ENCODE peak calls at places on chromosomes 6 and 20, in four cellular contexts. One of them, this sample, is unnamed.

GRCh38 chr6:31037692-31038091 is 27.4 kb downstream of the MUC22 start:
- DNase-seq in HEK293T: no peak
- DNase-seq in A549: no peak
- DNase-seq in GM12878: no peak
- DNase-seq in this sample: peak; percentile 76

GRCh38 chr6:905541-905940 is 212.6 kb upstream of the EXOC2 start:
- DNase-seq in HEK293T: no peak
- DNase-seq in A549: no peak
- DNase-seq in GM12878: no peak
- DNase-seq in this sample: no peak

GRCh38 chr6:161476711-161477110 is 202.8 kb upstream of the AGPAT4 start:
- DNase-seq in HEK293T: no peak
- DNase-seq in A549: no peak
- DNase-seq in GM12878: no peak
- DNase-seq in this sample: no peak

GRCh38 chr20:62808211-62808865 is 3.7 kb downstream of the OGFR start:
- DNase-seq in HEK293T: peak; percentile 78
- DNase-seq in A549: peak; percentile 65
- DNase-seq in GM12878: no peak
- DNase-seq in this sample: peak; percentile 48

GRCh38 chr6:39882567-39882953 is 51.7 kb downstream of the MOCS1 start:
- DNase-seq in HEK293T: no peak
- DNase-seq in A549: no peak
- DNase-seq in GM12878: no peak
- DNase-seq in this sample: peak; percentile 98

GRCh38 chr20:46713957-46714834 is 4.7 kb downstream of the SLC2A10 start:
- DNase-seq in HEK293T: no peak
- DNase-seq in A549: no peak
- DNase-seq in GM12878: no peak
- DNase-seq in this sample: no peak

GRCh38 chr6:79377830-79378460 is 143.5 kb upstream of the HMGN3 start:
- DNase-seq in HEK293T: no peak
- DNase-seq in A549: peak; percentile 9
- DNase-seq in GM12878: no peak
- DNase-seq in this sample: no peak

GRCh38 chr6:24910331-24910849 is 25.4 kb downstream of the RIPOR2 start:
- DNase-seq in HEK293T: no peak
- DNase-seq in A549: no peak
- DNase-seq in GM12878: no peak
- DNase-seq in this sample: no peak

GRCh38 chr6:23498013-23498412 is 628.0 kb upstream of the NRSN1 start:
- DNase-seq in HEK293T: no peak
- DNase-seq in A549: no peak
- DNase-seq in GM12878: no peak
- DNase-seq in this sample: peak; percentile 60

GRCh38 chr6:83071707-83072106 is 4.2 kb downstream of the DOP1A start:
- DNase-seq in HEK293T: no peak
- DNase-seq in A549: no peak
- DNase-seq in GM12878: no peak
- DNase-seq in this sample: no peak

GRCh38 chr20:40630723-40631631 is 58.1 kb downstream of the MAFB start:
- DNase-seq in HEK293T: no peak
- DNase-seq in A549: no peak
- DNase-seq in GM12878: no peak
- DNase-seq in this sample: no peak

GRCh38 chr20:47710665-47711045 is 74.6 kb downstream of the SULF2 start:
- DNase-seq in HEK293T: no peak
- DNase-seq in A549: no peak
- DNase-seq in GM12878: no peak
- DNase-seq in this sample: no peak

GRCh38 chr20:35978041-35978513 is 9.7 kb downstream of the CNBD2 start:
- DNase-seq in HEK293T: no peak
- DNase-seq in A549: no peak
- DNase-seq in GM12878: no peak
- DNase-seq in this sample: peak; percentile 22

GRCh38 chr20:35253010-35253409 is 24.9 kb downstream of the MMP24OS start:
- DNase-seq in HEK293T: no peak
- DNase-seq in A549: no peak
- DNase-seq in GM12878: no peak
- DNase-seq in this sample: no peak

GRCh38 chr6:166417285-166417691 is 34.5 kb upstream of the MPC1 start:
- DNase-seq in HEK293T: no peak
- DNase-seq in A549: no peak
- DNase-seq in GM12878: no peak
- DNase-seq in this sample: no peak

GRCh38 chr6:170129691-170130171 is 161.1 kb downstream of the DLL1 start:
- DNase-seq in HEK293T: no peak
- DNase-seq in A549: no peak
- DNase-seq in GM12878: no peak
- DNase-seq in this sample: no peak

GRCh38 chr6:136753624-136754023 is 38.7 kb downstream of the MAP3K5 start:
- DNase-seq in HEK293T: no peak
- DNase-seq in A549: no peak
- DNase-seq in GM12878: no peak
- DNase-seq in this sample: no peak

GRCh38 chr6:111997078-111997862 is 56.6 kb upstream of the CCN6 start:
- DNase-seq in HEK293T: peak; percentile 90
- DNase-seq in A549: peak; percentile 65
- DNase-seq in GM12878: no peak
- DNase-seq in this sample: peak; percentile 80

GRCh38 chr6:6661191-6661590 is 72.7 kb downstream of the LY86 start:
- DNase-seq in HEK293T: no peak
- DNase-seq in A549: no peak
- DNase-seq in GM12878: no peak
- DNase-seq in this sample: no peak

GRCh38 chr6:100704941-100705340 is 176.2 kb downstream of the ASCC3 start:
- DNase-seq in HEK293T: no peak
- DNase-seq in A549: no peak
- DNase-seq in GM12878: no peak
- DNase-seq in this sample: no peak

GRCh38 chr6:90184334-90185298 is 112.0 kb downstream of the BACH2 start:
- DNase-seq in HEK293T: no peak
- DNase-seq in A549: no peak
- DNase-seq in GM12878: no peak
- DNase-seq in this sample: peak; percentile 73

GRCh38 chr6:76682842-76683241 is 610.4 kb upstream of the IMPG1 start:
- DNase-seq in HEK293T: peak; percentile 6
- DNase-seq in A549: peak; percentile 2
- DNase-seq in GM12878: no peak
- DNase-seq in this sample: peak; percentile 10

GRCh38 chr20:62896526-62896925 is 29.8 kb downstream of the DIDO1 start:
- DNase-seq in HEK293T: no peak
- DNase-seq in A549: no peak
- DNase-seq in GM12878: no peak
- DNase-seq in this sample: no peak

GRCh38 chr20:13515796-13516533 is 122.8 kb downstream of the TASP1 start:
- DNase-seq in HEK293T: no peak
- DNase-seq in A549: no peak
- DNase-seq in GM12878: no peak
- DNase-seq in this sample: peak; percentile 52

DNA sequence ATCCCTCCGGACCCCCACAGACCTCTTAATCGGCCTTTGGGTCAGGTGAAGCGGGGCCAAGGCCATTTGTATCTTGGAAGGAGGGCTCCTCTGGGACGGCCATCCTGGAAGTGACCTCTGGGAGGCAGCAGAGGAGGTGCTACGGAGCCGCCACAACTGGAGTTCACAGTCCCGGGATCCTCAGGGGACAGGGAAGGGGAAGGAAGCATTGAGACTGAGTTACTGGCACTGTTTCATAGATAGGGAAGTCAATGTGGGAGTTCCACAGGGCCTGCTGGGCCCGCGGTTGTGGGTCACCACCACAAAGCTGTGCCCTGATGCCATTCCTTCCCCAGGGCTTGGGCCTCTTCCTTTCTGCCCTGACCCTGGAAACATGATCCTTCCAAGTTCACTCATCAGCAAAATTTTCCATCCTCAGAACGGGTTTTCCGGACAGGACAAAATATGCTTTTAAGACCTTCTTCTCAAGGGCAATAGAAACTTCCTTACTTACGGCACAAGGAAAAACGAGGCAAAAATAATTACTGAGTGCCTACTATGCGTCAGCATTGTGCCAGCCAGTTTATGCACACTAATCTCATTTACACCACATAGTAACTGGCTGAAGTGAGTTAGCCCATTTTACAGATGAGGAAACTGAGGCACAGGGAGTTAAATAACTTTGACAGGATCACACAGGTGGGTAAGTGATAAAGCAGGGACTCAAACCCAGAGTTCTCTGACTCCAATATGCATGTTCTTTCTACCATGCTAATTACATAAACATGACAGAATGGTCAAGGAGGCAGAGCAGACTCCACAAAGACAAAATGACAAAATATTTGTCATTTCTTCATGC is 143.8 kb downstream of the UNC5CL start:
- DNase-seq in HEK293T: peak; percentile 77
- DNase-seq in A549: peak; percentile 76
- DNase-seq in GM12878: no peak
- DNase-seq in this sample: peak; percentile 54
- TF ChIP-seq BHLHE40 in HEK293T: no peak
- TF ChIP-seq BHLHE40 in A549: no peak
- TF ChIP-seq BHLHE40 in GM12878: no peak
- TF ChIP-seq BHLHE40 in this sample: no peak

DNA sequence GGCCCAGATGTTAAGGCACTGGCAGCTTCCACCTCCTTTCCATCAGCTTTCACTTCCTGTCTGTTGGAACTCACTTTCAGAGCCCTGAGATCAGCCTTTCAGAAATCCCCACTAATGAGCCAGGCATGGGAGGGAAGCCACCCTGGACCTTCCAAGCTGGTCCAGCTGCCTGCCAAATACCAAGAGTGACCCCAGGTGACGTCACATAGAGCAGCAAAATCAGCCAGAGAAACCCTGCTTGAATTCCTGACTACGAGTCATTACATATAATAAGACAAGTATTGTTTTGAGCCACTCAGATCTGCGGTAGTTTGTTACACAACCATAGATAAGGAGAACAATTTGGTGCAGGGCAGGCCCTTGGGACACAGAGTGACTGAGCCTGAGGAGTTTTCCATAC is 556.0 kb upstream of the JAG1 start:
- DNase-seq in HEK293T: no peak
- DNase-seq in A549: peak; percentile 66
- DNase-seq in GM12878: no peak
- DNase-seq in this sample: peak; percentile 99
- TF ChIP-seq BHLHE40 in HEK293T: no peak
- TF ChIP-seq BHLHE40 in A549: no peak
- TF ChIP-seq BHLHE40 in GM12878: no peak
- TF ChIP-seq BHLHE40 in this sample: peak; percentile 45

GRCh38 chr6:106574729-106575458 is 54.4 kb downstream of the RTN4IP1 start:
- DNase-seq in HEK293T: no peak
- DNase-seq in A549: no peak
- DNase-seq in GM12878: no peak
- DNase-seq in this sample: peak; percentile 70
- TF ChIP-seq BHLHE40 in HEK293T: no peak
- TF ChIP-seq BHLHE40 in A549: no peak
- TF ChIP-seq BHLHE40 in GM12878: no peak
- TF ChIP-seq BHLHE40 in this sample: no peak

DNA sequence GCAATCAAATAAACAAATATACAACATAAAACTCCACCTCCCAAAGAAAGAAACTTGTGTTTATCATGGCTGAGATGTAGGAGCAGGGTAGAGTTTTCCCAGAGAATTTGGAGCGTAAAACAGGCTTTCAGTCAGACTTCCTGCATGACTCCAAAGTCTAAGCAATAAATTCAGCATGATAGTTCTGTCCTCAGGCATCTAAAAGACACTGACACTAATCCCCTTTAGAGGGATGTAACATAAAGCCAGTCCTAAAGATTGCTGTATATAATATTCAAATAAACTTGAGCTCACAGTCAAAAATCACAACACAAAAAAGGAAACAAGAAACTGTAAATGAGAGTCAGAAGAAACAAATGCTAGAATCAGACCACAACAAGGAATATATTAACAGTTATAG is 234.4 kb downstream of the CENPW start:
- DNase-seq in HEK293T: no peak
- DNase-seq in A549: no peak
- DNase-seq in GM12878: no peak
- DNase-seq in this sample: no peak
- TF ChIP-seq BHLHE40 in HEK293T: no peak
- TF ChIP-seq BHLHE40 in A549: no peak
- TF ChIP-seq BHLHE40 in GM12878: no peak
- TF ChIP-seq BHLHE40 in this sample: no peak

DNA sequence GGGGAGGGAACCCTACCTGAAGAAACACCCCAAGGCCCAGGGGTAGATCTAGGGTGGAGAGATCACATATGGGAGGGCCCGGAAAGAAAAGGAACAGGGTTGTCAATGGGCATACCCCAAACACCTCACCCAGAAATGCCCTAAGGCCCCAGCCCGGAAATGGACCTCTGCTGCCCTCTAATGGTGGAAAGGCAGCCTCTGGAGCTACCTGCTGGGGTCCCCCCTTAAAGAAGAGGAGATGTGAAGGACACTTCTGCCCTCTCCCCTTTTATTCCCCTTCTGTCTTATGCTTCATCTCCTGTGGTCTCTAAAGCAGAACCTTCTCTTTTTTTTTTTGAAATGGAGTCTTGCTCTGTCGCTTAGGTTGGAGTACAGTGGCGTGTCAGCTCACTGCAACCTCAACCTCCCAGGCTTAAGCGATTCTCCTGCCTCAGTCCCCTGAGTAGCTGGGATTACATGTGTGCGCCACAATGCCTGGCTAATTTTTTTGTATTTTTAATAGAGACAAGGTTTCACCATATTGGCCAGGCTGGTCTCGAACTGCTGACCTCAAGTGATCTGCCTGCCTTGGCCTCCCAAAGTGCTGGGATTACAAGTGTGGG is 438 bp upstream of the ARMC12 start:
- DNase-seq in HEK293T: peak; percentile 66
- DNase-seq in A549: peak; percentile 39
- DNase-seq in GM12878: no peak
- DNase-seq in this sample: peak; percentile 37
- TF ChIP-seq BHLHE40 in HEK293T: no peak
- TF ChIP-seq BHLHE40 in A549: no peak
- TF ChIP-seq BHLHE40 in GM12878: peak; percentile 20
- TF ChIP-seq BHLHE40 in this sample: no peak

DNA sequence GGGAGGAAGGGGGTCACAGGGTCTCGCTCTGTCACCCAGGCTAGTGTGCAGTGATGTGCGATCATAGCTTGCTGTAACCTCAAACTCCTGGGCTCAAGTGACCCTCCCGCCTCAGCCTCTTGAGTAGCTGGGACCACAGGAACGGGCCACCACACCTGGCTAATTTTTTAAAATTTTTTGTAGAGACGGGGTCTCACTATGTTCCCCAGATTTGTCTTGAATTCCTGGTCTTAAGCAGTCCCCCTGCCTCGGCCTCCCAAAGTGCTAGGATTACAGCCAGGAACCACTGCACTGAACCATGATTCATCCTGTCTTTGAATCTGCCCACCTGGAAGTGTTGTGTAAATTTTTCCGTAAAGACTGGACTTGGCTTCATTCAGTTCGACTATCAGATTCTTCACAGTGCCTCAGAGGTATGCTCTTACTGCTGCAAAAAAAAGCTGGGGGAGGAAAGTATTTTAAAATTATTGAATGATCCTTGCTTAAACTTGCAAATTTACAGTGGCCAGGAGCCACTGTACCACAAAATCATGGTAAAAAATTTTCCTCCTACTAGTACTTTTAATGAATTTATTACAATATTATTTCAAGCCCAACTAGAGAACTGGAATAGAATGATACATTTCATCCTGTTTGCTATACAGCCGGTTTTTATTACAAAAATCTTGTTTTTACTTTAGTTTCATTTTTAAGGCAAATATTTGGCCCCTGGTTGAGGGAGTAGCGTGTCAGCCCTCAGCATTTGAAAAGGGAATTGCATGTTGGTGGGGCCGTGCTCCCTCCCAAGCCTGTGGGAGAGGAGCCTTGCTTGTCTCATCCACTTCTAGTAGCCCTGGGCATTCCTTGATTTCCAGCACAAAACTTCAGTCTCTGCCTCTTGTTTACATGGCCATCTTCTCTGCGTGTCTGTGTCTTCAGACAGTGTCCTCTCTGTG is 202.5 kb upstream of the SGK1 start:
- DNase-seq in HEK293T: no peak
- DNase-seq in A549: no peak
- DNase-seq in GM12878: no peak
- DNase-seq in this sample: peak; percentile 67
- TF ChIP-seq BHLHE40 in HEK293T: no peak
- TF ChIP-seq BHLHE40 in A549: no peak
- TF ChIP-seq BHLHE40 in GM12878: no peak
- TF ChIP-seq BHLHE40 in this sample: no peak

This sample was measured in IMR-90.